ENCODE peak calls at places on chromosomes 5 and 9, in ten cellular contexts. One of them, this sample, is unnamed.

GRCh38 chr5:92980491-92980890 is 600.5 kb downstream of the NR2F1-AS1 start:
- DNase-seq in HT-29: no peak
- DNase-seq in activated CD4-positive, alpha-beta T cell treated with anti-CD3 and anti-CD28 coated beads, Interleukin-2, amount 50 U/mL, for 1 hour: no peak
- DNase-seq in RWPE1: no peak
- DNase-seq in HEK293T: no peak
- DNase-seq in OCI-LY7: no peak
- DNase-seq in BJ: no peak
- DNase-seq in stimulated activated naive CD8-positive, alpha-beta T cell treated with anti-CD3 and anti-CD28 coated beads, Interleukin-15, Interleukin-2, amounts not matched to agents 100 U/mL and 50 U/mL, for 24 hours: no peak
- DNase-seq in NCI-H1436 treated with DMSO at 0.1 percent for 48 hours: no peak
- DNase-seq in T-helper 2 cell: no peak
- DNase-seq in this sample: no peak

GRCh38 chr5:96031811-96032261 is 70.2 kb upstream of the ELL2 start:
- DNase-seq in HT-29: no peak
- DNase-seq in activated CD4-positive, alpha-beta T cell treated with anti-CD3 and anti-CD28 coated beads, Interleukin-2, amount 50 U/mL, for 1 hour: no peak
- DNase-seq in RWPE1: peak
- DNase-seq in HEK293T: no peak
- DNase-seq in OCI-LY7: no peak
- DNase-seq in BJ: peak
- DNase-seq in stimulated activated naive CD8-positive, alpha-beta T cell treated with anti-CD3 and anti-CD28 coated beads, Interleukin-15, Interleukin-2, amounts not matched to agents 100 U/mL and 50 U/mL, for 24 hours: no peak
- DNase-seq in NCI-H1436 treated with DMSO at 0.1 percent for 48 hours: no peak
- DNase-seq in T-helper 2 cell: no peak
- DNase-seq in this sample: no peak

GRCh38 chr5:173451031-173451430 is 122.8 kb upstream of the STC2 start:
- DNase-seq in HT-29: peak
- DNase-seq in activated CD4-positive, alpha-beta T cell treated with anti-CD3 and anti-CD28 coated beads, Interleukin-2, amount 50 U/mL, for 1 hour: no peak
- DNase-seq in RWPE1: peak
- DNase-seq in HEK293T: peak
- DNase-seq in OCI-LY7: peak
- DNase-seq in BJ: no peak
- DNase-seq in stimulated activated naive CD8-positive, alpha-beta T cell treated with anti-CD3 and anti-CD28 coated beads, Interleukin-15, Interleukin-2, amounts not matched to agents 100 U/mL and 50 U/mL, for 24 hours: no peak
- DNase-seq in NCI-H1436 treated with DMSO at 0.1 percent for 48 hours: no peak
- DNase-seq in T-helper 2 cell: no peak
- DNase-seq in this sample: no peak

GRCh38 chr5:170757182-170757601 is 26.3 kb upstream of the GABRP start:
- DNase-seq in HT-29: peak
- DNase-seq in activated CD4-positive, alpha-beta T cell treated with anti-CD3 and anti-CD28 coated beads, Interleukin-2, amount 50 U/mL, for 1 hour: no peak
- DNase-seq in RWPE1: no peak
- DNase-seq in HEK293T: no peak
- DNase-seq in OCI-LY7: no peak
- DNase-seq in BJ: no peak
- DNase-seq in stimulated activated naive CD8-positive, alpha-beta T cell treated with anti-CD3 and anti-CD28 coated beads, Interleukin-15, Interleukin-2, amounts not matched to agents 100 U/mL and 50 U/mL, for 24 hours: no peak
- DNase-seq in NCI-H1436 treated with DMSO at 0.1 percent for 48 hours: no peak
- DNase-seq in T-helper 2 cell: no peak
- DNase-seq in this sample: no peak

GRCh38 chr9:127545196-127546124 is 66.6 kb upstream of the STXBP1 start:
- DNase-seq in HT-29: peak
- DNase-seq in activated CD4-positive, alpha-beta T cell treated with anti-CD3 and anti-CD28 coated beads, Interleukin-2, amount 50 U/mL, for 1 hour: no peak
- DNase-seq in RWPE1: peak
- DNase-seq in HEK293T: no peak
- DNase-seq in OCI-LY7: no peak
- DNase-seq in BJ: no peak
- DNase-seq in stimulated activated naive CD8-positive, alpha-beta T cell treated with anti-CD3 and anti-CD28 coated beads, Interleukin-15, Interleukin-2, amounts not matched to agents 100 U/mL and 50 U/mL, for 24 hours: no peak
- DNase-seq in NCI-H1436 treated with DMSO at 0.1 percent for 48 hours: no peak
- DNase-seq in T-helper 2 cell: no peak
- DNase-seq in this sample: no peak

GRCh38 chr9:70551391-70551790 is 136.9 kb upstream of the KLF9 start:
- DNase-seq in HT-29: no peak
- DNase-seq in activated CD4-positive, alpha-beta T cell treated with anti-CD3 and anti-CD28 coated beads, Interleukin-2, amount 50 U/mL, for 1 hour: no peak
- DNase-seq in RWPE1: no peak
- DNase-seq in HEK293T: no peak
- DNase-seq in OCI-LY7: no peak
- DNase-seq in BJ: no peak
- DNase-seq in stimulated activated naive CD8-positive, alpha-beta T cell treated with anti-CD3 and anti-CD28 coated beads, Interleukin-15, Interleukin-2, amounts not matched to agents 100 U/mL and 50 U/mL, for 24 hours: no peak
- DNase-seq in NCI-H1436 treated with DMSO at 0.1 percent for 48 hours: no peak
- DNase-seq in T-helper 2 cell: no peak
- DNase-seq in this sample: no peak

GRCh38 chr9:78563269-78563668 is 266.3 kb downstream of the PSAT1 start:
- DNase-seq in HT-29: no peak
- DNase-seq in activated CD4-positive, alpha-beta T cell treated with anti-CD3 and anti-CD28 coated beads, Interleukin-2, amount 50 U/mL, for 1 hour: no peak
- DNase-seq in RWPE1: no peak
- DNase-seq in HEK293T: no peak
- DNase-seq in OCI-LY7: no peak
- DNase-seq in BJ: no peak
- DNase-seq in stimulated activated naive CD8-positive, alpha-beta T cell treated with anti-CD3 and anti-CD28 coated beads, Interleukin-15, Interleukin-2, amounts not matched to agents 100 U/mL and 50 U/mL, for 24 hours: no peak
- DNase-seq in NCI-H1436 treated with DMSO at 0.1 percent for 48 hours: no peak
- DNase-seq in T-helper 2 cell: no peak
- DNase-seq in this sample: no peak

GRCh38 chr9:86408121-86408520 is 53.9 kb upstream of the TUT7 start:
- DNase-seq in HT-29: no peak
- DNase-seq in activated CD4-positive, alpha-beta T cell treated with anti-CD3 and anti-CD28 coated beads, Interleukin-2, amount 50 U/mL, for 1 hour: no peak
- DNase-seq in RWPE1: no peak
- DNase-seq in HEK293T: no peak
- DNase-seq in OCI-LY7: no peak
- DNase-seq in BJ: no peak
- DNase-seq in stimulated activated naive CD8-positive, alpha-beta T cell treated with anti-CD3 and anti-CD28 coated beads, Interleukin-15, Interleukin-2, amounts not matched to agents 100 U/mL and 50 U/mL, for 24 hours: no peak
- DNase-seq in NCI-H1436 treated with DMSO at 0.1 percent for 48 hours: no peak
- DNase-seq in T-helper 2 cell: no peak
- DNase-seq in this sample: no peak

GRCh38 chr9:131915181-131915580 is 164.5 kb downstream of the MED27 start:
- DNase-seq in HT-29: no peak
- DNase-seq in activated CD4-positive, alpha-beta T cell treated with anti-CD3 and anti-CD28 coated beads, Interleukin-2, amount 50 U/mL, for 1 hour: no peak
- DNase-seq in RWPE1: peak
- DNase-seq in HEK293T: no peak
- DNase-seq in OCI-LY7: no peak
- DNase-seq in BJ: no peak
- DNase-seq in stimulated activated naive CD8-positive, alpha-beta T cell treated with anti-CD3 and anti-CD28 coated beads, Interleukin-15, Interleukin-2, amounts not matched to agents 100 U/mL and 50 U/mL, for 24 hours: no peak
- DNase-seq in NCI-H1436 treated with DMSO at 0.1 percent for 48 hours: no peak
- DNase-seq in T-helper 2 cell: no peak
- DNase-seq in this sample: no peak

GRCh38 chr5:79850941-79851693 is 139.9 kb downstream of the MTX3 start:
- DNase-seq in HT-29: no peak
- DNase-seq in activated CD4-positive, alpha-beta T cell treated with anti-CD3 and anti-CD28 coated beads, Interleukin-2, amount 50 U/mL, for 1 hour: no peak
- DNase-seq in RWPE1: no peak
- DNase-seq in HEK293T: no peak
- DNase-seq in OCI-LY7: no peak
- DNase-seq in BJ: no peak
- DNase-seq in stimulated activated naive CD8-positive, alpha-beta T cell treated with anti-CD3 and anti-CD28 coated beads, Interleukin-15, Interleukin-2, amounts not matched to agents 100 U/mL and 50 U/mL, for 24 hours: no peak
- DNase-seq in NCI-H1436 treated with DMSO at 0.1 percent for 48 hours: no peak
- DNase-seq in T-helper 2 cell: no peak
- DNase-seq in this sample: no peak

GRCh38 chr5:110104728-110105127 is 415.0 kb downstream of the MAN2A1 start:
- DNase-seq in HT-29: no peak
- DNase-seq in activated CD4-positive, alpha-beta T cell treated with anti-CD3 and anti-CD28 coated beads, Interleukin-2, amount 50 U/mL, for 1 hour: no peak
- DNase-seq in RWPE1: no peak
- DNase-seq in HEK293T: no peak
- DNase-seq in OCI-LY7: no peak
- DNase-seq in BJ: no peak
- DNase-seq in stimulated activated naive CD8-positive, alpha-beta T cell treated with anti-CD3 and anti-CD28 coated beads, Interleukin-15, Interleukin-2, amounts not matched to agents 100 U/mL and 50 U/mL, for 24 hours: no peak
- DNase-seq in NCI-H1436 treated with DMSO at 0.1 percent for 48 hours: no peak
- DNase-seq in T-helper 2 cell: no peak
- DNase-seq in this sample: no peak

GRCh38 chr5:10711562-10711961 is 49.5 kb downstream of the DAP start:
- DNase-seq in HT-29: no peak
- DNase-seq in activated CD4-positive, alpha-beta T cell treated with anti-CD3 and anti-CD28 coated beads, Interleukin-2, amount 50 U/mL, for 1 hour: no peak
- DNase-seq in RWPE1: no peak
- DNase-seq in HEK293T: no peak
- DNase-seq in OCI-LY7: no peak
- DNase-seq in BJ: no peak
- DNase-seq in stimulated activated naive CD8-positive, alpha-beta T cell treated with anti-CD3 and anti-CD28 coated beads, Interleukin-15, Interleukin-2, amounts not matched to agents 100 U/mL and 50 U/mL, for 24 hours: no peak
- DNase-seq in NCI-H1436 treated with DMSO at 0.1 percent for 48 hours: no peak
- DNase-seq in T-helper 2 cell: no peak
- DNase-seq in this sample: no peak